ENCODE peak calls at places on chromosomes 7 and 10, in four cellular contexts. One of them, this sample, is unnamed.

GRCh38 chr7:74544706-74545469 is 91.2 kb downstream of the GTF2IRD1 start:
- DNase-seq in HL-60: peak; percentile 61
- DNase-seq in GM12878: no peak
- DNase-seq in K562: peak; percentile 68
- DNase-seq in this sample: peak; percentile 49

GRCh38 chr7:55086413-55087201 is 67.8 kb downstream of the EGFR start:
- DNase-seq in GM12878: peak; percentile 82
- DNase-seq in K562: no peak
- DNase-seq in HL-60: no peak
- DNase-seq in this sample: no peak

GRCh38 chr7:27193335-27194001 is 6.4 kb downstream of the HOXA13 start:
- DNase-seq in K562: no peak
- DNase-seq in HL-60: no peak
- DNase-seq in GM12878: no peak
- DNase-seq in this sample: no peak

GRCh38 chr10:77472146-77472545 is 165.5 kb downstream of the KCNMA1 start:
- DNase-seq in GM12878: no peak
- DNase-seq in K562: no peak
- DNase-seq in HL-60: no peak
- DNase-seq in this sample: no peak

GRCh38 chr10:95426482-95426881 is 134.7 kb downstream of the SORBS1 start:
- DNase-seq in GM12878: no peak
- DNase-seq in K562: no peak
- DNase-seq in HL-60: no peak
- DNase-seq in this sample: no peak

GRCh38 chr7:44797329-44798258 is 1.1 kb downstream of the PPIA start:
- DNase-seq in HL-60: peak; percentile 69
- DNase-seq in GM12878: no peak
- DNase-seq in K562: peak; percentile 65
- DNase-seq in this sample: peak; percentile 57

GRCh38 chr7:17773289-17773626 is 167.0 kb downstream of the SNX13 start:
- DNase-seq in HL-60: peak; percentile 83
- DNase-seq in GM12878: no peak
- DNase-seq in K562: no peak
- DNase-seq in this sample: no peak

GRCh38 chr10:35612385-35613106 is 7.4 kb downstream of the GJD4 start:
- DNase-seq in HL-60: no peak
- DNase-seq in GM12878: no peak
- DNase-seq in K562: no peak
- DNase-seq in this sample: no peak

GRCh38 chr7:7911339-7911738 is 57.3 kb upstream of the GLCCI1 start:
- DNase-seq in HL-60: no peak
- DNase-seq in K562: no peak
- DNase-seq in GM12878: no peak
- DNase-seq in this sample: no peak

GRCh38 chr10:26172126-26172525 is 44.4 kb upstream of the GAD2 start:
- DNase-seq in GM12878: no peak
- DNase-seq in HL-60: no peak
- DNase-seq in K562: no peak
- DNase-seq in this sample: no peak

GRCh38 chr10:29882766-29883165 is 176.6 kb downstream of the JCAD start:
- DNase-seq in K562: no peak
- DNase-seq in HL-60: no peak
- DNase-seq in GM12878: no peak
- DNase-seq in this sample: no peak

GRCh38 chr7:40746841-40747556 is 612.2 kb downstream of the SUGCT start:
- DNase-seq in HL-60: no peak
- DNase-seq in GM12878: no peak
- DNase-seq in K562: no peak
- DNase-seq in this sample: no peak

GRCh38 chr7:5766321-5766761 is 15.1 kb downstream of the RNF216 start:
- DNase-seq in HL-60: no peak
- DNase-seq in GM12878: no peak
- DNase-seq in K562: no peak
- DNase-seq in this sample: no peak

GRCh38 chr10:4067552-4068254 is 282.7 kb upstream of the KLF6 start:
- DNase-seq in K562: no peak
- DNase-seq in HL-60: no peak
- DNase-seq in GM12878: no peak
- DNase-seq in this sample: no peak

GRCh38 chr7:150370612-150371071 is 2.0 kb downstream of the REPIN1 start:
- DNase-seq in GM12878: no peak
- DNase-seq in HL-60: no peak
- DNase-seq in K562: no peak
- DNase-seq in this sample: no peak

GRCh38 chr10:24723386-24723787 is 300 bp downstream of the ARHGAP21 start:
- DNase-seq in GM12878: no peak
- DNase-seq in HL-60: no peak
- DNase-seq in K562: no peak
- DNase-seq in this sample: peak; percentile 33

GRCh38 chr10:30366829-30367228 is 17.8 kb upstream of the MTPAP start:
- DNase-seq in HL-60: no peak
- DNase-seq in GM12878: no peak
- DNase-seq in K562: no peak
- DNase-seq in this sample: no peak

GRCh38 chr7:1956611-1957470 is 275.9 kb downstream of the MAD1L1 start:
- DNase-seq in K562: no peak
- DNase-seq in GM12878: no peak
- DNase-seq in HL-60: no peak
- DNase-seq in this sample: no peak

GRCh38 chr7:36966636-36967035 is 242.3 kb upstream of the AOAH start:
- DNase-seq in HL-60: no peak
- DNase-seq in GM12878: no peak
- DNase-seq in K562: no peak
- DNase-seq in this sample: no peak

GRCh38 chr10:44956176-44956575 is 3.4 kb upstream of the RASSF4 start:
- DNase-seq in GM12878: no peak
- DNase-seq in HL-60: no peak
- DNase-seq in K562: no peak
- DNase-seq in this sample: no peak

GRCh38 chr7:150923191-150923590 is 54.9 kb downstream of the KCNH2 start:
- DNase-seq in GM12878: no peak
- DNase-seq in HL-60: no peak
- DNase-seq in K562: no peak
- DNase-seq in this sample: no peak

GRCh38 chr10:62015994-62016393 is 114.5 kb downstream of the ARID5B start:
- DNase-seq in HL-60: no peak
- DNase-seq in K562: peak; percentile 36
- DNase-seq in GM12878: no peak
- DNase-seq in this sample: no peak

GRCh38 chr10:31261502-31262311 is 57.3 kb upstream of the ZEB1 start:
- DNase-seq in K562: no peak
- DNase-seq in GM12878: no peak
- DNase-seq in HL-60: no peak
- DNase-seq in this sample: no peak

GRCh38 chr10:14056545-14057332 is 274.0 kb downstream of the FRMD4A start:
- DNase-seq in K562: no peak
- DNase-seq in GM12878: no peak
- DNase-seq in HL-60: no peak
- DNase-seq in this sample: no peak

GRCh38 chr7:156759579-156760202 is 119.1 kb downstream of the RNF32 start:
- DNase-seq in HL-60: no peak
- DNase-seq in K562: no peak
- DNase-seq in GM12878: no peak
- DNase-seq in this sample: no peak

GRCh38 chr10:71073451-71074175 is 138.8 kb upstream of the UNC5B start:
- DNase-seq in GM12878: no peak
- DNase-seq in K562: no peak
- DNase-seq in HL-60: no peak
- DNase-seq in this sample: no peak

GRCh38 chr10:65518379-65518778 is 1407.5 kb upstream of the LRRTM3 start:
- DNase-seq in GM12878: no peak
- DNase-seq in K562: no peak
- DNase-seq in HL-60: no peak
- DNase-seq in this sample: no peak

DNA sequence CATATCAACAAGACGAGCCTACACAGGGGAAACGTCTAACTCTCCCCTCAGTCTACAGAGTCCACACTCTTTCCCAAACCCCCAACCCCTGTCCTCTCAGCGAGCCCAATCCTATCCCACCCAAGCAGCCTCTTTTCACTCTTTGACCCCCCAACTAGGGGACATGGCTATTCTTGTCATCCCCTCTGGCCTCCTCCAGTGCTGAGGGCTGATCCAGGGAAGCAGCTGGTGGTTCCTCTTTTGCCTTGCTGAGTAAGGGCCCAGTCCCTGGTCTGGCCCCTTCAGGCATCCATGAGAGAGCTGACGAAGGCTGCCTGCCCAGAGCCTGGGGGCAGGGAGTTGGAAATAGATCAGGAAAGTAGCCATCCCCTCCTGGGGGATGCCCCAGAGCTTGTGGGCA is 6.4 kb downstream of the NOBOX start:
- DNase-seq in GM12878: no peak
- DNase-seq in HL-60: no peak
- DNase-seq in K562: no peak
- DNase-seq in this sample: no peak
- TF ChIP-seq SPI1 in GM12878: no peak
- TF ChIP-seq SPI1 in HL-60: peak; percentile 16
- TF ChIP-seq SPI1 in K562: no peak
- TF ChIP-seq SPI1 in this sample: no peak

GRCh38 chr7:16293669-16294425 is 127.5 kb downstream of the CRPPA start:
- DNase-seq in HL-60: no peak
- DNase-seq in GM12878: no peak
- DNase-seq in K562: no peak
- DNase-seq in this sample: no peak
- TF ChIP-seq POLR2AphosphoS5 in HL-60: no peak
- TF ChIP-seq POLR2AphosphoS5 in GM12878: no peak
- TF ChIP-seq POLR2AphosphoS5 in K562: no peak
- TF ChIP-seq POLR2AphosphoS5 in this sample: no peak

GRCh38 chr10:90652519-90652918 is 205.3 kb downstream of the HTR7 start:
- DNase-seq in GM12878: no peak
- DNase-seq in K562: no peak
- DNase-seq in HL-60: no peak
- DNase-seq in this sample: no peak
- TF ChIP-seq SPI1 in GM12878: no peak
- TF ChIP-seq SPI1 in K562: no peak
- TF ChIP-seq SPI1 in HL-60: no peak
- TF ChIP-seq SPI1 in this sample: no peak

GRCh38 chr10:49194212-49194920 is 6.2 kb upstream of the TMEM273 start:
- DNase-seq in K562: no peak
- DNase-seq in GM12878: no peak
- DNase-seq in HL-60: no peak
- DNase-seq in this sample: no peak
- TF ChIP-seq POLR2AphosphoS5 in K562: no peak
- TF ChIP-seq POLR2AphosphoS5 in GM12878: no peak
- TF ChIP-seq POLR2AphosphoS5 in HL-60: no peak
- TF ChIP-seq POLR2AphosphoS5 in this sample: no peak

DNA sequence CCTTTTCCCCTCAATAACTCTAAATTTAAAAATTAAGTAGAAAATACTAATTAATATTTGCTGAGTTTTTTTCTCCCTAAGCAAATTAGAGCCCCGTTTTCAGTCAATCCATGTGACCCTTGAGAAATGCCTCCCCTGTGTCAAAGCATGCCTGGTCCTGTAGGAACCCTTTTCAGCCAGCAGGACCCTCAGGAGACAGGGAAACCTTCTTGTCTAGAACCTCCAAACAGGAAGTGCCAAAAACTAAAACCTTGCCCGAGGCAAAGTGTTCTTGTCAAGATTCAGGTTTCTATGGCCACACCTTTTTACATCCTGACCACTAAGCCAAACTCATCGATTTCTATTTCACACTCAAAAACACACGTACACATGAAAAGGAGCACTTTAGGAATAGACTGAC is 60.1 kb upstream of the NFE2L3 start:
- DNase-seq in GM12878: no peak
- DNase-seq in HL-60: no peak
- DNase-seq in K562: no peak
- DNase-seq in this sample: no peak
- TF ChIP-seq SPI1 in GM12878: peak; percentile 15
- TF ChIP-seq SPI1 in HL-60: peak; percentile 49
- TF ChIP-seq SPI1 in K562: peak; percentile 85
- TF ChIP-seq SPI1 in this sample: peak; percentile 69

GRCh38 chr7:69177326-69177897 is 420.9 kb upstream of the AUTS2 start:
- DNase-seq in HL-60: no peak
- DNase-seq in K562: no peak
- DNase-seq in GM12878: no peak
- DNase-seq in this sample: no peak
- TF ChIP-seq POLR2AphosphoS5 in HL-60: no peak
- TF ChIP-seq POLR2AphosphoS5 in K562: no peak
- TF ChIP-seq POLR2AphosphoS5 in GM12878: no peak
- TF ChIP-seq POLR2AphosphoS5 in this sample: no peak

DNA sequence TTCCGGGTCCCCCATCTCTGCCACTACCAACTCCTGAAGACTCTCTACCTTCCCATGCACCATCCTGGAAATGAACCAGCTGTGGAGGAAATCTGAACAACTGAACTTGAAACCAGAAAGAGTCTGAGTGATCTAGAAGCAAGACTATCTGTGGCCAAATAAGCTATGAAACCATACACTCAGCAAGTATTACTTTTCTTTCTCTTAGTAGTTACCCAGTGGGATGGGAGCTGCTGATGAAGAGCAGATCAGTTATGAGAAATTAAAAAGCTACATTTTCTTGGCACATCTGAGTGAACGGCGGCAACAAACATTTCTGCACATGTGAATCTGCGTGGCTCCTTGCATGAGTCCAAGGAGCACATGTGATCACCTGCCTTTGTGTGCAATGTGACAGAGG is 31.6 kb upstream of the AGK start:
- DNase-seq in HL-60: no peak
- DNase-seq in K562: no peak
- DNase-seq in GM12878: no peak
- DNase-seq in this sample: no peak
- TF ChIP-seq SPI1 in HL-60: no peak
- TF ChIP-seq SPI1 in K562: no peak
- TF ChIP-seq SPI1 in GM12878: no peak
- TF ChIP-seq SPI1 in this sample: no peak

GRCh38 chr10:132307823-132308587 is at the start of gene STK32C:
- DNase-seq in GM12878: no peak
- DNase-seq in HL-60: peak; percentile 68
- DNase-seq in K562: peak; percentile 98
- DNase-seq in this sample: peak; percentile 99
- TF ChIP-seq POLR2AphosphoS5 in GM12878: no peak
- TF ChIP-seq POLR2AphosphoS5 in HL-60: no peak
- TF ChIP-seq POLR2AphosphoS5 in K562: no peak
- TF ChIP-seq POLR2AphosphoS5 in this sample: no peak

GRCh38 chr7:32648408-32649156 is 153.3 kb downstream of the AVL9 start:
- DNase-seq in GM12878: no peak
- DNase-seq in HL-60: no peak
- DNase-seq in K562: no peak
- DNase-seq in this sample: no peak
- TF ChIP-seq SPI1 in GM12878: no peak
- TF ChIP-seq SPI1 in HL-60: no peak
- TF ChIP-seq SPI1 in K562: no peak
- TF ChIP-seq SPI1 in this sample: no peak

GRCh38 chr7:48035301-48035966 is at the start of gene C7orf57:
- DNase-seq in GM12878: no peak
- DNase-seq in HL-60: peak; percentile 35
- DNase-seq in K562: no peak
- DNase-seq in this sample: peak; percentile 87
- TF ChIP-seq POLR2AphosphoS5 in GM12878: no peak
- TF ChIP-seq POLR2AphosphoS5 in HL-60: no peak
- TF ChIP-seq POLR2AphosphoS5 in K562: no peak
- TF ChIP-seq POLR2AphosphoS5 in this sample: no peak